ENCODE peak calls at places on chromosomes 6 and 20, in five cellular contexts. One of them, this sample, is unnamed.

GRCh38 chr20:36542019-36542488 is 735 bp downstream of the MYL9 start:
- DNase-seq in H4: no peak
- DNase-seq in epithelial cell of esophagus: peak; percentile 19
- DNase-seq in naive thymus-derived CD8-positive, alpha-beta T cell: no peak
- DNase-seq in NCI-H1092 treated with DMSO at 0.1 percent for 48 hours: no peak
- DNase-seq in this sample: no peak

GRCh38 chr6:109939654-109940053 is 38.5 kb upstream of the GPR6 start:
- DNase-seq in naive thymus-derived CD8-positive, alpha-beta T cell: no peak
- DNase-seq in H4: peak; percentile 61
- DNase-seq in epithelial cell of esophagus: peak; percentile 32
- DNase-seq in NCI-H1092 treated with DMSO at 0.1 percent for 48 hours: no peak
- DNase-seq in this sample: no peak

GRCh38 chr6:43086022-43086658 is 10.0 kb downstream of the PTK7 start:
- DNase-seq in epithelial cell of esophagus: no peak
- DNase-seq in NCI-H1092 treated with DMSO at 0.1 percent for 48 hours: no peak
- DNase-seq in H4: no peak
- DNase-seq in naive thymus-derived CD8-positive, alpha-beta T cell: no peak
- DNase-seq in this sample: no peak

GRCh38 chr20:25052255-25053206 is 5.4 kb downstream of the ACSS1 start:
- DNase-seq in epithelial cell of esophagus: no peak
- DNase-seq in naive thymus-derived CD8-positive, alpha-beta T cell: no peak
- DNase-seq in H4: no peak
- DNase-seq in NCI-H1092 treated with DMSO at 0.1 percent for 48 hours: no peak
- DNase-seq in this sample: no peak

GRCh38 chr6:157879034-157879872 is 56.2 kb downstream of the SNX9 start:
- DNase-seq in epithelial cell of esophagus: no peak
- DNase-seq in naive thymus-derived CD8-positive, alpha-beta T cell: no peak
- DNase-seq in H4: no peak
- DNase-seq in NCI-H1092 treated with DMSO at 0.1 percent for 48 hours: no peak
- DNase-seq in this sample: no peak

GRCh38 chr6:68778356-68779020 is 143.4 kb downstream of the ADGRB3 start:
- DNase-seq in H4: peak; percentile 74
- DNase-seq in epithelial cell of esophagus: peak; percentile 23
- DNase-seq in NCI-H1092 treated with DMSO at 0.1 percent for 48 hours: peak; percentile 61
- DNase-seq in naive thymus-derived CD8-positive, alpha-beta T cell: no peak
- DNase-seq in this sample: no peak

GRCh38 chr6:38749473-38749872 is 34.4 kb downstream of the DNAH8 start:
- DNase-seq in naive thymus-derived CD8-positive, alpha-beta T cell: no peak
- DNase-seq in epithelial cell of esophagus: no peak
- DNase-seq in NCI-H1092 treated with DMSO at 0.1 percent for 48 hours: no peak
- DNase-seq in H4: no peak
- DNase-seq in this sample: no peak

GRCh38 chr20:20367681-20368413 is at the start of gene INSM1:
- DNase-seq in epithelial cell of esophagus: no peak
- DNase-seq in naive thymus-derived CD8-positive, alpha-beta T cell: no peak
- DNase-seq in H4: no peak
- DNase-seq in NCI-H1092 treated with DMSO at 0.1 percent for 48 hours: peak; percentile 96
- DNase-seq in this sample: no peak

GRCh38 chr6:87066449-87067288 is 28.2 kb downstream of the CGA start:
- DNase-seq in H4: peak; percentile 30
- DNase-seq in epithelial cell of esophagus: peak; percentile 71
- DNase-seq in naive thymus-derived CD8-positive, alpha-beta T cell: no peak
- DNase-seq in NCI-H1092 treated with DMSO at 0.1 percent for 48 hours: peak; percentile 14
- DNase-seq in this sample: no peak

GRCh38 chr20:36988494-36988966 is 37.0 kb upstream of the SAMHD1 start:
- DNase-seq in epithelial cell of esophagus: peak; percentile 39
- DNase-seq in naive thymus-derived CD8-positive, alpha-beta T cell: no peak
- DNase-seq in NCI-H1092 treated with DMSO at 0.1 percent for 48 hours: no peak
- DNase-seq in H4: no peak
- DNase-seq in this sample: peak; percentile 26

GRCh38 chr6:44735631-44735963 is 348.1 kb downstream of the CDC5L start:
- DNase-seq in naive thymus-derived CD8-positive, alpha-beta T cell: no peak
- DNase-seq in NCI-H1092 treated with DMSO at 0.1 percent for 48 hours: no peak
- DNase-seq in epithelial cell of esophagus: peak; percentile 89
- DNase-seq in H4: no peak
- DNase-seq in this sample: no peak

GRCh38 chr6:119132211-119133004 is 53.9 kb upstream of the FAM184A start:
- DNase-seq in naive thymus-derived CD8-positive, alpha-beta T cell: no peak
- DNase-seq in H4: no peak
- DNase-seq in epithelial cell of esophagus: no peak
- DNase-seq in NCI-H1092 treated with DMSO at 0.1 percent for 48 hours: no peak
- DNase-seq in this sample: no peak

GRCh38 chr20:62999580-62999979 is 7.2 kb downstream of the BHLHE23 start:
- DNase-seq in NCI-H1092 treated with DMSO at 0.1 percent for 48 hours: no peak
- DNase-seq in epithelial cell of esophagus: no peak
- DNase-seq in naive thymus-derived CD8-positive, alpha-beta T cell: no peak
- DNase-seq in H4: no peak
- DNase-seq in this sample: no peak

GRCh38 chr6:65707134-65707826 is at the start of gene EYS:
- DNase-seq in NCI-H1092 treated with DMSO at 0.1 percent for 48 hours: peak; percentile 32
- DNase-seq in epithelial cell of esophagus: peak; percentile 31
- DNase-seq in naive thymus-derived CD8-positive, alpha-beta T cell: no peak
- DNase-seq in H4: no peak
- DNase-seq in this sample: no peak

GRCh38 chr6:65671922-65672321 is 35.1 kb downstream of the EYS start:
- DNase-seq in H4: no peak
- DNase-seq in naive thymus-derived CD8-positive, alpha-beta T cell: no peak
- DNase-seq in epithelial cell of esophagus: peak; percentile 63
- DNase-seq in NCI-H1092 treated with DMSO at 0.1 percent for 48 hours: no peak
- DNase-seq in this sample: no peak

GRCh38 chr6:133041020-133041419 is 200.1 kb upstream of the EYA4 start:
- DNase-seq in naive thymus-derived CD8-positive, alpha-beta T cell: no peak
- DNase-seq in epithelial cell of esophagus: no peak
- DNase-seq in H4: no peak
- DNase-seq in NCI-H1092 treated with DMSO at 0.1 percent for 48 hours: no peak
- DNase-seq in this sample: no peak

GRCh38 chr20:10739575-10739974 is 65.8 kb upstream of the JAG1 start:
- DNase-seq in H4: no peak
- DNase-seq in NCI-H1092 treated with DMSO at 0.1 percent for 48 hours: no peak
- DNase-seq in epithelial cell of esophagus: peak; percentile 87
- DNase-seq in naive thymus-derived CD8-positive, alpha-beta T cell: no peak
- DNase-seq in this sample: no peak

This sample was measured in CD4-positive, alpha-beta T cell.